ENCODE peak calls at places on chromosomes 12 and 14, in five cellular contexts. R, G, L, H and C are unnamed samples.

GRCh38 chr14:22598099-22598895 is at the start of gene ABHD4:
- DNase-seq in R (peak; percentile 86), G (peak; percentile 88), L (peak; percentile 42), H (peak; percentile 89), C (peak; percentile 89)

GRCh38 chr14:103073367-103073875 is 10.6 kb upstream of the LBHD2 start:
- DNase-seq in R (no peak), G (no peak), L (no peak), H (no peak), C (peak; percentile 75)

GRCh38 chr14:96100171-96101064 is 61.3 kb downstream of the C14orf132 start:
- DNase-seq in R (peak; percentile 54), G (peak; percentile 86), L (peak; percentile 83), H (peak; percentile 76), C (peak; percentile 86)

GRCh38 chr14:26484562-26484961 is 113.3 kb downstream of the NOVA1 start:
- DNase-seq in R (no peak), G (no peak), L (no peak), H (no peak), C (no peak)

GRCh38 chr12:124805050-124805449 is 58.6 kb downstream of the SCARB1 start:
- DNase-seq in R (no peak), G (no peak), L (no peak), H (no peak), C (no peak)

GRCh38 chr12:95102916-95103671 is 29.7 kb upstream of the NR2C1 start:
- DNase-seq in R (no peak), G (no peak), L (peak; percentile 94), H (no peak), C (no peak)

GRCh38 chr12:21819678-21820077 is 45.2 kb upstream of the KCNJ8 start:
- DNase-seq in R (no peak), G (no peak), L (no peak), H (no peak), C (no peak)

GRCh38 chr12:113359133-113359938 is 949 bp downstream of the PLBD2 start:
- DNase-seq in R (peak; percentile 58), G (no peak), L (peak; percentile 14), H (no peak), C (peak; percentile 75)

GRCh38 chr14:63893701-63894458 is 41.1 kb downstream of the SYNE2 start:
- DNase-seq in R (peak; percentile 44), G (peak; percentile 44), L (peak; percentile 91), H (peak; percentile 91), C (no peak)

GRCh38 chr12:20058068-20058467 is 310.3 kb upstream of the PDE3A start:
- DNase-seq in R (no peak), G (no peak), L (no peak), H (no peak), C (no peak)

GRCh38 chr12:49946497-49946896 is 4.0 kb upstream of the AQP2 start:
- DNase-seq in R (no peak), G (no peak), L (no peak), H (no peak), C (no peak)

GRCh38 chr14:34580381-34580780 is 40.9 kb upstream of the EAPP start:
- DNase-seq in R (no peak), G (no peak), L (no peak), H (no peak), C (peak; percentile 45)

GRCh38 chr12:4821000-4821399 is 88.7 kb upstream of the KCNA1 start:
- DNase-seq in R (no peak), G (no peak), L (no peak), H (no peak), C (no peak)

GRCh38 chr14:77219591-77219990 is 38.0 kb downstream of the TMEM63C start:
- DNase-seq in R (peak; percentile 25), G (no peak), L (no peak), H (no peak), C (no peak)

GRCh38 chr12:4118017-4118510 is 155.5 kb upstream of the CCND2 start:
- DNase-seq in R (peak; percentile 43), G (no peak), L (peak; percentile 64), H (peak; percentile 62), C (no peak)

GRCh38 chr12:41950455-41950854 is 194.2 kb downstream of the GXYLT1 start:
- DNase-seq in R (no peak), G (no peak), L (no peak), H (no peak), C (no peak)

GRCh38 chr14:44612002-44612401 is 104.9 kb upstream of the FSCB start:
- DNase-seq in R (no peak), G (no peak), L (no peak), H (no peak), C (no peak)

GRCh38 chr12:51863921-51864700 is 15.6 kb upstream of the FIGNL2 start:
- DNase-seq in R (no peak), G (peak; percentile 86), L (no peak), H (no peak), C (no peak)

GRCh38 chr12:63845726-63846125 is 1.2 kb downstream of the SRGAP1 start:
- DNase-seq in R (no peak), G (peak; percentile 13), L (peak; percentile 54), H (no peak), C (no peak)

GRCh38 chr14:38252066-38252710 is 3.7 kb downstream of the CLEC14A start:
- DNase-seq in R (no peak), G (no peak), L (no peak), H (no peak), C (no peak)

GRCh38 chr14:60311417-60311816 is 62.4 kb downstream of the PPM1A start:
- DNase-seq in R (no peak), G (no peak), L (peak; percentile 66), H (no peak), C (no peak)

GRCh38 chr14:28661171-28661772 is 105.3 kb upstream of the FOXG1 start:
- DNase-seq in R (no peak), G (no peak), L (peak; percentile 28), H (no peak), C (no peak)

GRCh38 chr14:50038398-50039119 is 77.8 kb downstream of the VCPKMT start:
- DNase-seq in R (no peak), G (peak; percentile 50), L (peak; percentile 98), H (no peak), C (no peak)

DNA sequence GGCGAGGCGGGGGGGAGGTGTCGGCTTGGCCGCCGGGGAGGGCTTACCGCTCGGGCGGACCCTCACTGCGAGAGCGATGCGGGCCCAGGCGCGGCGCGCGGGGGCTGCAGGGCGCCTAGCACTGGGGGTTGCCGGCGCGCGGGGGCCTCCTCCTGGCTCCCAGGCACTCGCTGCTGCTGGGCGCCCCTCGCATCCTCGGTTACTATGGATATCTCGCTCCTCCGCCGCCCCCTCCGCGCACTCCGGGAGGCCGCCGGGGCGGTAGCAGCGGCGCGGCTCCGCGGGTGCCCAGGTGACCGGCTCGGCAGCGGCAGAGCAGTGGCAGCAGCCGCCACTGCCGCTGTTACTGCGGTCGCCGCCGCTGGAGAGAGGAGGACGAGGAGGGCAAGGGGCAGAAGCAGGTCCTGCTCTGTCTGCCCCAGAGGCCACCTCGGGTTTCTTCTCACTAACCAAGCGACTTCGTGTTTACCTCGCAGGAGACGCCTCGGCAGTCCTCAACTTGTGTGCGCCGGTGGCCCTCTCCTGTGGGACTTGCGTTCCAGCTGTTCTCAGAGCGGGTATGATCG is 250.1 kb downstream of the APAF1 start:
- DNase-seq in R (no peak), G (peak; percentile 49), L (no peak), H (no peak), C (no peak)
- H3K27me3 ChIP-seq in R (peaks cover 54% of the 10 kb centered on the region), G (peaks cover 69% of the 10 kb centered on the region), L (peaks cover 26% of the 10 kb centered on the region), H (no peaks in the 10 kb centered on the region), C (peaks cover 58% of the 10 kb centered on the region)

GRCh38 chr12:54027442-54027786 is 826 bp upstream of the HOXC6 start:
- DNase-seq in R (no peak), G (no peak), L (no peak), H (no peak), C (no peak)

GRCh38 chr12:54025507-54026393 is 2.5 kb upstream of the HOXC6 start:
- DNase-seq in R (no peak), G (no peak), L (no peak), H (no peak), C (no peak)

GRCh38 chr12:54028324-54029201 is at the start of gene HOXC6:
- DNase-seq in R (no peak), G (no peak), L (no peak), H (no peak), C (no peak)

GRCh38 chr12:54024581-54024980 is 3.7 kb upstream of the HOXC6 start:
- DNase-seq in R (no peak), G (no peak), L (no peak), H (no peak), C (no peak)

GRCh38 chr12:54026640-54027441 is 1.4 kb upstream of the HOXC6 start:
- DNase-seq in R (no peak), G (no peak), L (no peak), H (no peak), C (no peak)
- H3K4me1 ChIP-seq in R (peaks cover 15% of the 10 kb centered on the region), G (no peaks in the 10 kb centered on the region), L (no peaks in the 10 kb centered on the region), H (no peaks in the 10 kb centered on the region), C (peaks cover 81% of the 10 kb centered on the region)

DNA sequence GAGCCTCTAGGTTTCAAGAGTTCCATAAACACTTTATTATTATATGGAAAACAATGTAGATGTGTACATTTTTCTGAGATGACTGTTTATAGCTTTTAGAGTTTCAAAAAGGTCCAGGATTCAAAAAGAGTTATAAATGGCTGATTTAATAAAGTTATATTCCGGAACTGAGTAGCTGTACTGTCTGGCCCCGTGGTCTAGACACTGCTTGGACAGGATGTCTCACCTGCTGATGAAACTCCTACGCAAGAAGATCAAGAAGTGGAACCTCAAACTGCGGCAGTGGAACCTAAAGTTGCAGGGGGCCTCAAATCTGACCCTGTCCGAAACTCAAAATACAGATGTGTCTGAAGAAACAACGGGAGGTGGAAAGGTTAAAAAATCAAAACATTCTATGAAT is 69.7 kb downstream of the DCAF5 start:
- DNase-seq in R (no peak), G (no peak), L (no peak), H (no peak), C (no peak)
- H3K27ac ChIP-seq in R (no peak overlapping the region), G (no peak overlapping the region), L (no peak overlapping the region), H (peak overlapping the region; percentile 89), C (no peak overlapping the region)

GRCh38 chr12:2138871-2139308 is 86.1 kb downstream of the CACNA1C start:
- DNase-seq in R (no peak), G (no peak), L (peak; percentile 43), H (no peak), C (no peak)

GRCh38 chr12:2145433-2145832 is 92.6 kb downstream of the CACNA1C start:
- DNase-seq in R (no peak), G (no peak), L (no peak), H (no peak), C (peak; percentile 8)

GRCh38 chr12:2140858-2141519 is 88.2 kb downstream of the CACNA1C start:
- DNase-seq in R (no peak), G (no peak), L (no peak), H (no peak), C (peak; percentile 43)

GRCh38 chr12:2139651-2140050 is 86.9 kb downstream of the CACNA1C start:
- DNase-seq in R (no peak), G (no peak), L (no peak), H (no peak), C (no peak)

GRCh38 chr12:2142068-2142467 is 89.3 kb downstream of the CACNA1C start:
- DNase-seq in R (no peak), G (no peak), L (no peak), H (no peak), C (no peak)
- H3K27me3 ChIP-seq in R (no peaks in the 10 kb centered on the region), G (no peaks in the 10 kb centered on the region), L (peaks cover 2% of the 10 kb centered on the region), H (no peaks in the 10 kb centered on the region), C (no peaks in the 10 kb centered on the region)

GRCh38 chr14:99581371-99581770 is 22.6 kb downstream of the CCDC85C start:
- DNase-seq in R (no peak), G (no peak), L (no peak), H (no peak), C (no peak)
- H3K4me1 ChIP-seq in R (peaks cover 70% of the 10 kb centered on the region), G (peaks cover 40% of the 10 kb centered on the region), L (peaks cover 43% of the 10 kb centered on the region), H (no peaks in the 10 kb centered on the region), C (peaks cover 41% of the 10 kb centered on the region)